ENCODE peak calls at places on chromosomes 1 and 21, in four cellular contexts. O, I, V and A are unnamed samples.

GRCh38 chr21:42424848-42425602 is 21.3 kb downstream of the UBASH3A start:
- DNase-seq in O (no peak), V (peak), I (no peak), A (peak)

GRCh38 chr1:230900984-230901383 is 32.7 kb upstream of the C1orf198 start:
- DNase-seq in V (no peak), I (no peak), O (no peak), A (no peak)

GRCh38 chr1:199223936-199224335 is 585.1 kb downstream of the PTPRC start:
- DNase-seq in O (no peak), V (no peak), I (no peak), A (no peak)

GRCh38 chr1:30244801-30245200 is 478.6 kb downstream of the MATN1 start:
- DNase-seq in I (no peak), V (no peak), O (no peak), A (no peak)

GRCh38 chr1:198556969-198557368 is 16.5 kb upstream of the ATP6V1G3 start:
- DNase-seq in V (peak), I (no peak), O (no peak), A (peak)

GRCh38 chr21:42781150-42781980 is 98.0 kb downstream of the WDR4 start:
- DNase-seq in V (no peak), I (peak), O (peak), A (no peak)

GRCh38 chr1:25504706-25505560 is 38.5 kb upstream of the LDLRAP1 start:
- DNase-seq in O (no peak), V (no peak), I (peak), A (no peak)

GRCh38 chr1:198064181-198064580 is 92.6 kb upstream of the NEK7 start:
- DNase-seq in V (no peak), O (no peak), I (no peak), A (no peak)

GRCh38 chr1:116569776-116570357 is 959 bp downstream of the CD58 start:
- DNase-seq in O (no peak), V (peak), I (no peak), A (peak)

GRCh38 chr1:30307182-30307581 is 416.2 kb downstream of the MATN1 start:
- DNase-seq in V (no peak), O (no peak), I (no peak), A (no peak)

GRCh38 chr1:172699111-172699510 is 40.2 kb downstream of the FASLG start:
- DNase-seq in I (no peak), O (no peak), V (peak), A (peak)

GRCh38 chr1:168945870-168946269 is 160.6 kb upstream of the ATP1B1 start:
- DNase-seq in I (no peak), O (no peak), V (no peak), A (no peak)

GRCh38 chr21:44988607-44989537 is 49.0 kb downstream of the SLX9 start:
- DNase-seq in I (no peak), V (no peak), O (no peak), A (no peak)

GRCh38 chr1:156160744-156161181 is 7.4 kb downstream of the SEMA4A start:
- DNase-seq in V (peak), I (peak), O (peak), A (peak)

GRCh38 chr1:89631756-89632155 is 1.2 kb upstream of the LRRC8C start:
- DNase-seq in I (no peak), V (no peak), O (no peak), A (no peak)

GRCh38 chr21:45957986-45958610 is 23.5 kb upstream of the COL6A1 start:
- DNase-seq in O (no peak), V (no peak), I (no peak), A (no peak)

GRCh38 chr1:5681654-5682053 is 310.6 kb downstream of the NPHP4 start:
- DNase-seq in I (no peak), O (no peak), V (no peak), A (no peak)

GRCh38 chr1:181503130-181503810 is 20.0 kb downstream of the CACNA1E start:
- DNase-seq in V (no peak), I (no peak), O (no peak), A (no peak)

GRCh38 chr1:47881505-47882442 is 115.4 kb downstream of the TRABD2B start:
- DNase-seq in I (no peak), O (no peak), V (no peak), A (no peak)

GRCh38 chr1:70190180-70190579 is 15.2 kb downstream of the LRRC40 start:
- DNase-seq in O (no peak), V (no peak), I (no peak), A (no peak)

GRCh38 chr1:116820362-116820761 is 66.1 kb downstream of the CD2 start:
- DNase-seq in I (peak), O (no peak), V (no peak), A (no peak)

GRCh38 chr1:55180075-55180670 is 35.0 kb downstream of the USP24 start:
- DNase-seq in I (no peak), V (no peak), O (no peak), A (no peak)

GRCh38 chr1:205360166-205360565 is 3.4 kb upstream of the KLHDC8A start:
- DNase-seq in V (no peak), I (peak), O (no peak), A (no peak)